ENCODE peak calls at places on chromosome 2, in four cellular contexts. One of them, this sample, is unnamed.

GRCh38 chr2:222796413-222797103 is 64.3 kb upstream of the ACSL3 start:
- DNase-seq in K562: no peak
- DNase-seq in GM12878: no peak
- DNase-seq in WTC11: no peak
- DNase-seq in this sample: no peak

GRCh38 chr2:224850081-224850480 is 133.9 kb upstream of the CCDC195 start:
- DNase-seq in K562: no peak
- DNase-seq in GM12878: no peak
- DNase-seq in WTC11: no peak
- DNase-seq in this sample: no peak

GRCh38 chr2:138364554-138365162 is 136.9 kb upstream of the SPOPL start:
- DNase-seq in K562: no peak
- DNase-seq in GM12878: no peak
- DNase-seq in WTC11: no peak
- DNase-seq in this sample: no peak

GRCh38 chr2:29844713-29845320 is 76.6 kb downstream of the ALK start:
- DNase-seq in K562: no peak
- DNase-seq in GM12878: no peak
- DNase-seq in WTC11: no peak
- DNase-seq in this sample: no peak

GRCh38 chr2:235836416-235837042 is 331.7 kb downstream of the GBX2 start:
- DNase-seq in K562: no peak
- DNase-seq in GM12878: no peak
- DNase-seq in WTC11: no peak
- DNase-seq in this sample: no peak

GRCh38 chr2:98825043-98825350 is 94.1 kb upstream of the MGAT4A start:
- DNase-seq in K562: no peak
- DNase-seq in GM12878: no peak
- DNase-seq in WTC11: no peak
- DNase-seq in this sample: no peak

GRCh38 chr2:102112692-102113665 is 29.6 kb upstream of the IL1R1 start:
- DNase-seq in K562: no peak
- DNase-seq in GM12878: no peak
- DNase-seq in WTC11: no peak
- DNase-seq in this sample: no peak

GRCh38 chr2:15557947-15558346 is 3.2 kb downstream of the NBAS start:
- DNase-seq in K562: no peak
- DNase-seq in GM12878: no peak
- DNase-seq in WTC11: no peak
- DNase-seq in this sample: no peak

GRCh38 chr2:227703961-227704360 is 13.9 kb downstream of the SLC19A3 start:
- DNase-seq in K562: no peak
- DNase-seq in GM12878: no peak
- DNase-seq in WTC11: no peak
- DNase-seq in this sample: no peak

GRCh38 chr2:171798156-171798815 is 95.8 kb downstream of the SLC25A12 start:
- DNase-seq in K562: no peak
- DNase-seq in GM12878: no peak
- DNase-seq in WTC11: no peak
- DNase-seq in this sample: no peak

GRCh38 chr2:214244847-214245246 is 166.0 kb upstream of the VWC2L start:
- DNase-seq in K562: no peak
- DNase-seq in GM12878: no peak
- DNase-seq in WTC11: no peak
- DNase-seq in this sample: no peak

GRCh38 chr2:62343206-62343605 is 147.3 kb downstream of the B3GNT2 start:
- DNase-seq in K562: no peak
- DNase-seq in GM12878: no peak
- DNase-seq in WTC11: no peak
- DNase-seq in this sample: no peak

GRCh38 chr2:54591551-54591950 is 131.9 kb upstream of the EML6 start:
- DNase-seq in K562: no peak
- DNase-seq in GM12878: no peak
- DNase-seq in WTC11: no peak
- DNase-seq in this sample: no peak

GRCh38 chr2:879540-879939 is 71.1 kb upstream of the SNTG2 start:
- DNase-seq in K562: no peak
- DNase-seq in GM12878: no peak
- DNase-seq in WTC11: no peak
- DNase-seq in this sample: no peak

DNA sequence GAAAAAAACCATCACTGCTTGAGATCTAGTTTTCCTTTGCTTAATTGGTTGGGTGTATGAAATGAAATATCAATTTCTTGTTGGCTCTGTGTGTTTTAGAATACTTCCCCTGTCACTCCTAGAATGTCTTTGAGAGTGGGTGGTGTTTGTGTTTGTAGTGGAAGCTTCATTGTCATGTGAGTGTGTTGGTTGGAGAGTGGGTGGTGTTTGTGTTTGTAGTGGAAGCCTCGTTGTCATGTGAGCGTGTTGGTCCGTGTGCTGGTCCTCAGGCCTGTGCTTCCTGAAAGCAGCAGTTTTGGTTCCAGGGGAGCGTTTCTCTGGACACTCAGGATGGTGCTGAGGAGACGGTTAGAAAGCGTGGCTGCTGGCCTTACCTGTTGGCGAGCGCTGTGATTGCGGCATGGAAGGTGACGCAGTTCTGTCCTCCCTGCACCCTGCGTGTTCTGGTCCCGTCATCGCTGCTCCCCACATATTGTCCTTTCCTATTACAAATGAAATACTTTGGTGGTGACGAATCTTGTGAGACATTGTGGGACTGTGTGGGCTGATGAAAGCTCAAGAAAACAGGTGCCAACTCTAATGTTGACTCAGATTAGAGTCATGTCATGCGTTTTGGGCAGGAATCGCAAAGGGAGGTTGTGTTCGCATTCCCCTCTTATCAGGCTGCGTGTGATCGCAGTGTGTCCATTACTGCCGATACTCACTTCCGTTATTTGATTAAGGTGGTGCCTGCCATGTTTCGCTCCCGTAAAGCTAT is 12.5 kb downstream of the ASB1 start:
- DNase-seq in K562: no peak
- DNase-seq in GM12878: no peak
- DNase-seq in WTC11: no peak
- DNase-seq in this sample: no peak
- TF ChIP-seq USF1 in K562: no peak
- TF ChIP-seq USF1 in GM12878: no peak
- TF ChIP-seq USF1 in WTC11: no peak
- TF ChIP-seq USF1 in this sample: no peak

GRCh38 chr2:11955883-11956282 is 209.5 kb downstream of the LPIN1 start:
- DNase-seq in K562: no peak
- DNase-seq in GM12878: no peak
- DNase-seq in WTC11: no peak
- DNase-seq in this sample: peak
- TF ChIP-seq USF1 in K562: no peak
- TF ChIP-seq USF1 in GM12878: no peak
- TF ChIP-seq USF1 in WTC11: no peak
- TF ChIP-seq USF1 in this sample: no peak

GRCh38 chr2:191304939-191305875 is 60.0 kb downstream of the MYO1B start:
- DNase-seq in K562: no peak
- DNase-seq in GM12878: no peak
- DNase-seq in WTC11: no peak
- DNase-seq in this sample: no peak

GRCh38 chr2:191301971-191302370 is 56.8 kb downstream of the MYO1B start:
- DNase-seq in K562: no peak
- DNase-seq in GM12878: no peak
- DNase-seq in WTC11: no peak
- DNase-seq in this sample: no peak

GRCh38 chr2:191303349-191304005 is 58.3 kb downstream of the MYO1B start:
- DNase-seq in K562: no peak
- DNase-seq in GM12878: no peak
- DNase-seq in WTC11: no peak
- DNase-seq in this sample: no peak

GRCh38 chr2:191299866-191300265 is 54.7 kb downstream of the MYO1B start:
- DNase-seq in K562: no peak
- DNase-seq in GM12878: no peak
- DNase-seq in WTC11: no peak
- DNase-seq in this sample: no peak

DNA sequence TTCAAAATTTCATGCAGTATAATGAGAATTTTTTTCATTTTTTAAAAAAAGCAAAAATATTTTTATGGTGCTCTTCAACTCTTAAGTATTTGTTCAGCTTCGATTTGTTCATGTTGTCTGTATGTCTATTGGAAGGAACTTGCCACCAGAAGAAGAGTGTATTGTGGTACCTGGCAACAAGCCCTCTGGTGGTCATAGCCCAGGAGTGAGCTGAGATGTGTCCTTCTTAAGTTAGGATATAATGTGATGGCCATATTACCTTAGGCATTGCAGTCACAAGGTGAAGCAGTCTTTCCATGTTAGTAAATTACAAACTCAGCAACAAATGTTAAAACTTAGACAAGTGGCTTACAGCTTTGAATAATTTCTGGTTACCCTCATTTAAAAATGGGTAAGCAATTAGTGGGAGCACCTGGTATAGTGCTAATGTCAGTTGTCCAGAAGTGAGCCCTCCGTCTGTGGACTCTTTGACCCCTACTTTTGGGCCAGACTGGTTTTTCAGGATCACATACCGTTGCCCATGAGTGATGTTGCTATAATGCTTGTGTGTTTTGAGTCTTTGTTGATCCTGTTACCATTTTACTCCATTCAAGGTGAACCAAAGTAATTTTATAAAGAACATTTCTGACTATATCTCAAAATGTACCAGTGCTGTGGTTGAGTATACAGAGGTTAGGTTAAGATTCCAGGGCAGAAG is 57.4 kb downstream of the MYO1B start:
- DNase-seq in K562: no peak
- DNase-seq in GM12878: no peak
- DNase-seq in WTC11: no peak
- DNase-seq in this sample: peak
- TF ChIP-seq USF1 in K562: no peak
- TF ChIP-seq USF1 in GM12878: no peak
- TF ChIP-seq USF1 in WTC11: no peak
- TF ChIP-seq USF1 in this sample: no peak

DNA sequence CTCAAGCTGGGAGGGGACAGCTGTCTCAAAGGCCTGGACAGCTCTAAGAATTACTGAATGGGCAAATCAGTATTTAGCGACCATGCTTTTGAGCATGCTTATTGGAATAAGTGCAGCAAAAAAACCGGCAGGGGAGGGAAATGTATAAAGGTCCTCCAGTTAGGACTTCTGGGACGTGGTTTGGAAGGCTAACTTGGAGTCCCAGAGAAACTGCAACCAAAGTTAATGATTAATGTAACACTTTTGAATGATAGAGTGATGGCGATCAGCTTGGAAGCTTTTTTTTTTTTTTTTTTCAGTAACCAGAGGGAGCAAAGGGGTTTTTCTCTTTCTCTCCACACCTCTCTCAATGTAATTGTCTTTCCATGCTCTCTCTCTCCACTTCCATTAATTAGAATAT is 890.6 kb upstream of the POU3F3 start:
- DNase-seq in K562: no peak
- DNase-seq in GM12878: no peak
- DNase-seq in WTC11: no peak
- DNase-seq in this sample: no peak
- TF ChIP-seq USF1 in K562: no peak
- TF ChIP-seq USF1 in GM12878: no peak
- TF ChIP-seq USF1 in WTC11: no peak
- TF ChIP-seq USF1 in this sample: no peak

DNA sequence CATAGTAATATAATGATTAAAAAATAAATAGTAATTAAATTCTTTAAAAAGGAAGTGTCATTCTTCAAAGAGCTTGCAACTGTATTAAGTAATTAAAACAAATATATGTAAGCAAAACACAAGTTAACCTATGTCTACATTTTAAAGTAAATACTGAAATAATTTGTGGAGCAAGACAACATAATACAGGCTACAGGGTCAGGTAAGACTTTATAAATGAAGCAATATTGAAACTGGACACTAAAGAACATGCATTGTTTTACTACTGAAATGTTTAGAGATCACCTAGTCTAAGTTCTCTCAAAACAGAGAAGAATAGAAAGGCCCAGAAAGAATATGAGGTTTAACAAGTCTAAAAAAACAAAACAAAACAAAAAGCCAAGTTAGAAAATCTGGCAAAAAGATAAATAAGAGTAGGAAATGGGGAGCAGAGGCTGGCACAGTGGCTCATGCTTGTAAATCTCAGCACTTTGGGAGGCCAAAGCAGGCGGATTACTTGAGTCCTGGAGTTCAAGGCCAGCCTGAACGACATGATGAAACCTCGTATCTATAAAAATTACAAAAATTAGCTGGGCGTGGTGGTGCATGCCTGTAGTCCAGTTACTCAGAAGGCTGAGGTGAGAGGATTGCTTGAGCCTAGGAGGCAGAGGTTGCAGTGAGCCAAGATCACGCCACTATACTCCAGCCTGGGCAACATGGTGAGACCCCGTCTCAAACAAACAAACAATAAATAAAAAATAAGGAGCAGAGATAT is 34.4 kb downstream of the VPS54 start:
- DNase-seq in K562: no peak
- DNase-seq in GM12878: no peak
- DNase-seq in WTC11: no peak
- DNase-seq in this sample: no peak
- TF ChIP-seq USF1 in K562: no peak
- TF ChIP-seq USF1 in GM12878: no peak
- TF ChIP-seq USF1 in WTC11: no peak
- TF ChIP-seq USF1 in this sample: no peak

GRCh38 chr2:232441147-232441651 is 14.8 kb upstream of the ALPI start:
- DNase-seq in K562: no peak
- DNase-seq in GM12878: no peak
- DNase-seq in WTC11: no peak
- DNase-seq in this sample: peak

GRCh38 chr2:232438051-232438450 is 17.9 kb upstream of the ALPI start:
- DNase-seq in K562: no peak
- DNase-seq in GM12878: no peak
- DNase-seq in WTC11: no peak
- DNase-seq in this sample: peak

GRCh38 chr2:232438951-232439757 is 16.8 kb upstream of the ALPI start:
- DNase-seq in K562: peak
- DNase-seq in GM12878: no peak
- DNase-seq in WTC11: peak
- DNase-seq in this sample: peak

GRCh38 chr2:232437130-232437620 is 18.8 kb upstream of the ALPI start:
- DNase-seq in K562: no peak
- DNase-seq in GM12878: no peak
- DNase-seq in WTC11: no peak
- DNase-seq in this sample: peak

DNA sequence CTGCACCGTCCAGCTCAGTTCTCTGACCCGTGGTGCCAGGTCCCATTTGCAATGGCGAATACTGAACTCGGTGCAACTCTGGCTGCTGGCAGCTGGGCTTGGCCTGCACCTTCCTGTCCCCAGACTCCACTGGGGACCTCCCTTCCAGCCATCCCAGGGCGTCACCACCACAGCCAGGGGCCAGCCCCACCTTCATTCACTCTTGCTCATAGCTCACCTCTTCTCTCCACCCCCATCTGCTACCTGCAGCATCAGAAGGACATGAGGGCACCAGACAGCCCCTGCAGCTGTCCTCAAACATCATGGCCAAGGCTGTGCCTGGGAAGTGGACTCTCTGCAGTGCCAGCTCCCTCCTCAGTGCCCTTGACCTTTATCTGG is 16.2 kb upstream of the ALPI start:
- DNase-seq in K562: no peak
- DNase-seq in GM12878: no peak
- DNase-seq in WTC11: no peak
- DNase-seq in this sample: peak
- TF ChIP-seq USF1 in K562: no peak
- TF ChIP-seq USF1 in GM12878: no peak
- TF ChIP-seq USF1 in WTC11: no peak
- TF ChIP-seq USF1 in this sample: no peak